ENCODE peak calls at places on chromosomes 16 and 17, in eight cellular contexts. Y is cardiac muscle cell; Z is neural progenitor cell; P is AG10803; B is naive thymus-derived CD4-positive, alpha-beta T cell; G is foreskin fibroblast; D is Peyer's patch; L is fibroblast of the aortic adventitia. J is an unnamed sample.

GRCh38 chr16:65832679-65833078 is 533.8 kb upstream of the CDH5 start:
- DNase-seq in D (no peak), L (no peak), Y (no peak), P (no peak), G (no peak), B (no peak), Z (no peak), J (no peak)

GRCh38 chr17:43468746-43469544 is 14.8 kb upstream of the DHX8 start:
- DNase-seq in Y (peak; percentile 41), Z (no peak), G (peak; percentile 96), D (no peak), B (no peak), L (peak; percentile 67), P (peak; percentile 96), J (peak; percentile 81)

GRCh38 chr17:76278952-76279741 is 14.0 kb downstream of the UBALD2 start:
- DNase-seq in Y (peak; percentile 82), G (peak; percentile 67), P (peak; percentile 72), B (peak; percentile 89), Z (peak; percentile 91), D (peak; percentile 89), L (peak; percentile 77), J (peak; percentile 92)

GRCh38 chr17:82330322-82331239 is 3.0 kb downstream of the SECTM1 start:
- DNase-seq in D (peak; percentile 81), B (no peak), G (peak; percentile 50), Y (peak; percentile 75), L (peak; percentile 76), P (peak; percentile 58), Z (no peak), J (peak; percentile 69)

GRCh38 chr17:78147315-78147998 is 1.3 kb downstream of the C17orf99 start:
- DNase-seq in P (no peak), G (no peak), Z (no peak), B (no peak), Y (no peak), D (no peak), L (no peak), J (no peak)

GRCh38 chr16:58306327-58306726 is 11.5 kb upstream of the PRSS54 start:
- DNase-seq in G (peak; percentile 3), Y (peak; percentile 56), B (peak; percentile 38), L (peak; percentile 31), P (peak; percentile 19), Z (no peak), D (peak; percentile 61), J (no peak)

GRCh38 chr16:67736858-67737257 is 17.7 kb upstream of the GFOD2 start:
- DNase-seq in Z (no peak), L (no peak), B (no peak), Y (no peak), G (no peak), D (no peak), P (no peak), J (no peak)

GRCh38 chr16:68651136-68651535 is 6.0 kb downstream of the CDH3 start:
- DNase-seq in G (no peak), Z (no peak), L (no peak), P (no peak), B (no peak), Y (no peak), D (no peak), J (no peak)

GRCh38 chr16:75702247-75702646 is 986 bp upstream of the DUXB start:
- DNase-seq in G (no peak), D (no peak), L (no peak), B (no peak), P (no peak), Y (no peak), Z (no peak), J (no peak)

GRCh38 chr17:48231995-48232729 is 124.6 kb downstream of the SNX11 start:
- DNase-seq in D (no peak), P (no peak), Z (no peak), B (no peak), G (no peak), L (no peak), Y (no peak), J (no peak)

GRCh38 chr16:67399749-67400704 is 6.7 kb upstream of the TPPP3 start:
- DNase-seq in Z (no peak), B (no peak), G (no peak), D (no peak), Y (no peak), L (no peak), P (no peak), J (no peak)

GRCh38 chr17:80393491-80393890 is 21.5 kb upstream of the ENDOV start:
- DNase-seq in Z (no peak), Y (no peak), G (no peak), L (no peak), D (no peak), B (no peak), P (peak; percentile 23), J (no peak)

GRCh38 chr17:81393684-81394376 is 1.4 kb upstream of the BAHCC1 start:
- DNase-seq in P (peak; percentile 99), Y (peak; percentile 100), G (peak; percentile 100), D (peak; percentile 100), L (peak; percentile 100), B (no peak), Z (peak; percentile 100), J (peak; percentile 99)

GRCh38 chr17:5097101-5097834 is 14.4 kb downstream of the ZNF232 start:
- DNase-seq in B (peak; percentile 49), P (no peak), D (no peak), L (no peak), Y (no peak), G (no peak), Z (peak; percentile 92), J (no peak)

GRCh38 chr17:10197362-10197720 is 1.1 kb downstream of the GAS7 start:
- DNase-seq in Y (no peak), D (no peak), G (no peak), L (no peak), P (no peak), B (no peak), Z (peak; percentile 49), J (no peak)
- H3K4me3 ChIP-seq in Y (peak overlapping the region; percentile 80), D (peak overlapping the region; percentile 55), G (peak overlapping the region; percentile 56), L (peak overlapping the region; percentile 59), P (peak overlapping the region; percentile 70), B (no peak overlapping the region), Z (peak overlapping the region; percentile 78), J (no peak overlapping the region)

GRCh38 chr16:61879306-61879705 is 156.9 kb downstream of the CDH8 start:
- DNase-seq in Y (no peak), L (no peak), B (no peak), Z (no peak), D (no peak), P (no peak), G (no peak), J (no peak)
- H3K4me3 ChIP-seq in Y (no peak overlapping the region), L (no peak overlapping the region), B (no peak overlapping the region), Z (no peak overlapping the region), D (no peak overlapping the region), P (no peak overlapping the region), G (no peak overlapping the region), J (no peak overlapping the region)

GRCh38 chr16:87435399-87436224 is 43.5 kb downstream of the MAP1LC3B start:
- DNase-seq in L (peak; percentile 82), D (no peak), Z (no peak), P (peak; percentile 71), B (peak; percentile 23), Y (peak; percentile 65), G (peak; percentile 75), J (no peak)
- H3K4me3 ChIP-seq in L (peak overlapping the region; percentile 42), D (no peak overlapping the region), Z (no peak overlapping the region), P (peak overlapping the region; percentile 35), B (no peak overlapping the region), Y (no peak overlapping the region), G (peak overlapping the region; percentile 10), J (no peak overlapping the region)

GRCh38 chr16:11501583-11502138 is 85.1 kb downstream of the LITAF start:
- DNase-seq in P (no peak), B (no peak), D (no peak), Y (no peak), Z (peak; percentile 75), L (no peak), G (no peak), J (no peak)
- H3K4me3 ChIP-seq in P (no peak overlapping the region), B (no peak overlapping the region), D (no peak overlapping the region), Y (no peak overlapping the region), Z (no peak overlapping the region), L (no peak overlapping the region), G (no peak overlapping the region), J (no peak overlapping the region)

J was measured in SJSA1.